ENCODE peak calls at places on chromosome 14, in six cellular contexts. W is A673, C is RWPE1, H is epithelial cell of esophagus, A is mammary epithelial cell, Z is HTR-8/SVneo. G is an unnamed sample.

GRCh38 chr14:70935135-70935534 is 27.9 kb downstream of the PCNX1 start:
- DNase-seq in A (no peak), W (peak; percentile 22), H (no peak), C (no peak), Z (no peak), G (no peak)

GRCh38 chr14:20714593-20715250 is 26.2 kb downstream of the ANG start:
- DNase-seq in C (peak; percentile 77), A (peak; percentile 79), Z (no peak), W (peak; percentile 62), H (peak; percentile 88), G (peak; percentile 36)

GRCh38 chr14:37436519-37436918 is 158.5 kb downstream of the FOXA1 start:
- DNase-seq in W (no peak), Z (no peak), C (no peak), A (no peak), H (peak; percentile 27), G (no peak)

GRCh38 chr14:104246401-104247335 is 108.3 kb downstream of the KIF26A start:
- DNase-seq in C (no peak), Z (no peak), W (no peak), H (no peak), A (no peak), G (no peak)

GRCh38 chr14:93925374-93925895 is 1.7 kb upstream of the FAM181A start:
- DNase-seq in H (no peak), A (no peak), Z (no peak), C (no peak), W (no peak), G (no peak)

GRCh38 chr14:68703093-68703492 is 89.8 kb downstream of the ZFP36L1 start:
- DNase-seq in Z (peak; percentile 89), H (peak; percentile 91), A (peak; percentile 85), W (no peak), C (peak; percentile 79), G (no peak)

GRCh38 chr14:31788340-31788739 is 227.1 kb downstream of the NUBPL start:
- DNase-seq in A (no peak), H (no peak), C (no peak), W (no peak), Z (no peak), G (no peak)

GRCh38 chr14:57871487-57872080 is 5.7 kb upstream of the SLC35F4 start:
- DNase-seq in Z (peak; percentile 13), H (peak; percentile 48), A (peak; percentile 33), C (peak; percentile 48), W (peak; percentile 90), G (no peak)

GRCh38 chr14:28294834-28295440 is 471.6 kb upstream of the FOXG1 start:
- DNase-seq in W (peak; percentile 52), A (peak; percentile 52), H (peak; percentile 74), Z (peak; percentile 27), C (no peak), G (no peak)

GRCh38 chr14:65224799-65225198 is 122.5 kb upstream of the MAX start:
- DNase-seq in Z (no peak), A (no peak), C (no peak), W (peak; percentile 33), H (no peak), G (no peak)

GRCh38 chr14:76716285-76716684 is 45.0 kb upstream of the VASH1 start:
- DNase-seq in W (peak; percentile 25), C (no peak), H (no peak), Z (no peak), A (no peak), G (no peak)

GRCh38 chr14:24079521-24080141 is 8.3 kb downstream of the CPNE6 start:
- DNase-seq in H (no peak), C (no peak), A (no peak), Z (no peak), W (no peak), G (no peak)

GRCh38 chr14:34340226-34340625 is 121.8 kb downstream of the SPTSSA start:
- DNase-seq in C (no peak), Z (no peak), W (no peak), A (peak; percentile 67), H (peak; percentile 41), G (no peak)

GRCh38 chr14:77580964-77581505 is 35.4 kb downstream of the SPTLC2 start:
- DNase-seq in A (no peak), W (peak; percentile 88), C (no peak), H (no peak), Z (peak; percentile 45), G (no peak)

GRCh38 chr14:73727181-73727580 is 13.0 kb upstream of the PNMA1 start:
- DNase-seq in C (no peak), Z (no peak), A (no peak), H (no peak), W (no peak), G (no peak)

GRCh38 chr14:60651936-60652673 is 2.8 kb upstream of the SIX1 start:
- DNase-seq in H (no peak), W (no peak), A (no peak), C (no peak), Z (no peak), G (no peak)

GRCh38 chr14:89701079-89702043 is 253.2 kb downstream of the EFCAB11 start:
- DNase-seq in Z (peak; percentile 81), A (peak; percentile 39), W (peak; percentile 63), H (peak; percentile 62), C (peak; percentile 85), G (peak; percentile 64)

GRCh38 chr14:85566603-85567002 is 36.7 kb downstream of the FLRT2 start:
- DNase-seq in H (peak; percentile 81), W (no peak), A (peak; percentile 84), C (peak; percentile 32), Z (no peak), G (no peak)

GRCh38 chr14:102392506-102392905 is 29.8 kb downstream of the TECPR2 start:
- DNase-seq in H (no peak), W (no peak), C (no peak), A (no peak), Z (no peak), G (no peak)

GRCh38 chr14:78005325-78005724 is 164.8 kb upstream of the NRXN3 start:
- DNase-seq in A (peak; percentile 91), Z (no peak), C (peak; percentile 87), W (peak; percentile 53), H (peak; percentile 95), G (no peak)

GRCh38 chr14:66272221-66272620 is 213.9 kb upstream of the CCDC196 start:
- DNase-seq in H (no peak), Z (no peak), A (no peak), W (no peak), C (no peak), G (no peak)

GRCh38 chr14:105337966-105338365 is 23.4 kb downstream of the PACS2 start:
- DNase-seq in W (no peak), Z (no peak), C (no peak), H (no peak), A (no peak), G (no peak)

GRCh38 chr14:56892959-56893358 is 82.7 kb upstream of the OTX2 start:
- DNase-seq in A (no peak), W (no peak), H (no peak), Z (no peak), C (no peak), G (no peak)

GRCh38 chr14:70808402-70809237 is 693 bp downstream of the MAP3K9 start:
- DNase-seq in Z (peak; percentile 79), W (peak; percentile 32), C (peak; percentile 63), H (peak; percentile 60), A (peak; percentile 63), G (no peak)

GRCh38 chr14:88611878-88612277 is 49.0 kb downstream of the ZC3H14 start:
- DNase-seq in W (no peak), Z (no peak), C (no peak), A (no peak), H (no peak), G (no peak)

GRCh38 chr14:30138517-30138916 is 210.9 kb upstream of the PRKD1 start:
- DNase-seq in A (no peak), W (no peak), H (no peak), Z (no peak), C (no peak), G (no peak)

GRCh38 chr14:21241218-21241819 is 27.9 kb downstream of the HNRNPC start:
- DNase-seq in Z (peak; percentile 10), A (no peak), C (no peak), W (peak; percentile 56), H (no peak), G (no peak)

GRCh38 chr14:77883479-77884238 is 83.8 kb downstream of the ADCK1 start:
- DNase-seq in Z (no peak), H (no peak), W (peak; percentile 65), A (no peak), C (no peak), G (no peak)

GRCh38 chr14:22772725-22773124 is 6.2 kb downstream of the OXA1L start:
- DNase-seq in H (no peak), W (no peak), A (no peak), C (no peak), Z (no peak), G (no peak)

GRCh38 chr14:74980746-74981661 is 21.7 kb upstream of the EIF2B2 start:
- DNase-seq in A (no peak), C (no peak), W (peak; percentile 97), Z (peak; percentile 88), H (peak; percentile 42), G (no peak)

GRCh38 chr14:68782091-68782981 is 10.5 kb downstream of the ZFP36L1 start:
- DNase-seq in H (no peak), A (no peak), C (no peak), Z (no peak), W (no peak), G (no peak)